ENCODE peak calls at places on chromosomes 5 and 9, in nine cellular contexts. J is SW480, R is ELR, L is gastrocnemius medialis, C is GM20000, M is GM03348, S is mesothelial cell of epicardium, Z is activated B cell treated with CpG ODN at 0.5 μM for 24 hours, U is GM04504. P is an unnamed sample.

GRCh38 chr9:16912197-16912596 is 41.7 kb upstream of the BNC2 start:
- DNase-seq in J (no peak), Z (no peak), M (no peak), S (no peak), C (no peak), R (no peak), U (no peak), L (no peak), P (no peak)

GRCh38 chr9:136791466-136792276 is 527 bp downstream of the TMEM141 start:
- DNase-seq in C (no peak), U (no peak), M (peak), L (peak), S (peak), R (peak), Z (peak), J (peak), P (no peak)

GRCh38 chr5:145988993-145989392 is 52.6 kb downstream of the SH3RF2 start:
- DNase-seq in C (no peak), Z (no peak), M (no peak), R (no peak), U (no peak), J (no peak), L (no peak), S (no peak), P (no peak)

GRCh38 chr5:169442354-169443248 is 141.0 kb upstream of the SPDL1 start:
- DNase-seq in C (no peak), L (no peak), J (no peak), Z (no peak), S (no peak), R (no peak), U (no peak), M (peak), P (no peak)

GRCh38 chr5:173204185-173204979 is 30.6 kb downstream of the NKX2-5 start:
- DNase-seq in J (no peak), S (no peak), R (peak), Z (no peak), L (no peak), C (no peak), U (no peak), M (peak), P (no peak)

GRCh38 chr9:95148121-95148520 is 169.4 kb downstream of the FANCC start:
- DNase-seq in S (no peak), Z (no peak), C (no peak), U (no peak), J (no peak), R (no peak), M (no peak), L (no peak), P (no peak)

GRCh38 chr5:44641820-44642219 is 166.9 kb upstream of the MRPS30 start:
- DNase-seq in L (no peak), J (no peak), R (no peak), S (no peak), C (no peak), U (no peak), M (no peak), Z (no peak), P (no peak)

GRCh38 chr5:15267966-15268365 is 232.0 kb upstream of the FBXL7 start:
- DNase-seq in L (no peak), M (no peak), R (no peak), S (no peak), C (no peak), J (no peak), U (no peak), Z (no peak), P (no peak)

GRCh38 chr9:87108639-87109038 is 161.3 kb upstream of the GAS1 start:
- DNase-seq in L (no peak), J (no peak), Z (no peak), S (no peak), C (no peak), R (no peak), M (no peak), U (no peak), P (no peak)

GRCh38 chr9:132486706-132487350 is 76.8 kb downstream of the CFAP77 start:
- DNase-seq in U (no peak), M (no peak), L (no peak), Z (no peak), S (no peak), R (no peak), C (no peak), J (no peak), P (no peak)

GRCh38 chr5:132019857-132020555 is 8.5 kb upstream of the ACSL6 start:
- DNase-seq in L (no peak), R (no peak), U (no peak), J (no peak), Z (no peak), M (no peak), S (no peak), C (peak), P (no peak)

GRCh38 chr5:165334186-165334585 is 1828.8 kb downstream of the MAT2B start:
- DNase-seq in R (peak), S (no peak), J (no peak), Z (no peak), L (no peak), M (peak), U (no peak), C (no peak), P (no peak)

GRCh38 chr9:8223861-8224260 is 424.3 kb upstream of the DMAC1 start:
- DNase-seq in J (no peak), M (no peak), S (no peak), U (no peak), Z (no peak), C (no peak), R (no peak), L (no peak), P (no peak)

GRCh38 chr9:114348261-114348905 is 18.7 kb downstream of the ORM2 start:
- DNase-seq in L (no peak), R (no peak), C (peak), J (no peak), U (no peak), Z (no peak), M (no peak), S (no peak), P (no peak)

GRCh38 chr9:35871514-35871913 is 1.3 kb upstream of the OR13J1 start:
- DNase-seq in J (peak), Z (no peak), C (no peak), U (no peak), S (no peak), L (no peak), R (no peak), M (no peak), P (no peak)

GRCh38 chr5:3852154-3852930 is 256.7 kb downstream of the IRX1 start:
- DNase-seq in R (no peak), S (no peak), J (no peak), Z (no peak), M (no peak), L (no peak), C (no peak), U (no peak), P (no peak)

GRCh38 chr9:78397045-78397843 is 100.3 kb downstream of the PSAT1 start:
- DNase-seq in S (no peak), C (no peak), R (no peak), Z (no peak), J (no peak), U (no peak), M (no peak), L (no peak), P (no peak)

GRCh38 chr5:115417076-115417475 is 120.6 kb upstream of the CCDC112 start:
- DNase-seq in S (no peak), M (no peak), C (no peak), L (no peak), U (no peak), Z (no peak), R (no peak), J (no peak), P (no peak)

GRCh38 chr9:79107911-79108676 is 463.7 kb upstream of the TLE4 start:
- DNase-seq in Z (no peak), R (no peak), U (no peak), C (no peak), M (no peak), L (no peak), J (no peak), S (no peak), P (no peak)

GRCh38 chr5:17218353-17219005 is 1.0 kb downstream of the BASP1 start:
- DNase-seq in S (peak), L (no peak), C (peak), Z (peak), U (peak), J (no peak), R (peak), M (peak), P (peak)

GRCh38 chr9:113794721-113795120 is 81.4 kb upstream of the ZNF618 start:
- DNase-seq in L (no peak), R (no peak), M (no peak), J (no peak), S (no peak), U (no peak), C (no peak), Z (no peak), P (no peak)

GRCh38 chr5:80925940-80926339 is 34.2 kb upstream of the RASGRF2 start:
- DNase-seq in J (no peak), S (no peak), M (no peak), Z (no peak), U (no peak), R (no peak), C (no peak), L (no peak), P (no peak)

GRCh38 chr9:134385873-134386370 is 59.7 kb downstream of the RXRA start:
- DNase-seq in S (no peak), C (no peak), J (no peak), R (no peak), L (no peak), M (no peak), U (no peak), Z (no peak), P (no peak)

GRCh38 chr5:149541893-149542292 is 9.3 kb downstream of the CSNK1A1 start:
- DNase-seq in J (no peak), L (no peak), C (no peak), Z (no peak), U (no peak), M (no peak), R (peak), S (no peak), P (no peak)

GRCh38 chr9:21591221-21592062 is 109.3 kb upstream of the IFNE start:
- DNase-seq in U (peak), S (no peak), L (peak), M (peak), J (peak), Z (no peak), C (no peak), R (peak), P (peak)

GRCh38 chr9:98057095-98057799 is 715 bp downstream of the NANS start:
- DNase-seq in U (no peak), J (peak), R (peak), M (no peak), Z (no peak), L (no peak), S (no peak), C (no peak), P (no peak)

GRCh38 chr5:8580298-8580697 is 711.4 kb downstream of the MTRR start:
- DNase-seq in S (no peak), L (no peak), Z (no peak), C (no peak), U (no peak), J (no peak), M (no peak), R (no peak), P (no peak)

GRCh38 chr5:102590467-102590866 is 91.7 kb upstream of the SLCO6A1 start:
- DNase-seq in S (no peak), J (no peak), L (no peak), M (no peak), R (no peak), Z (no peak), U (no peak), C (no peak), P (no peak)

GRCh38 chr5:14901462-14902051 is 30.0 kb upstream of the ANKH start:
- DNase-seq in L (no peak), C (no peak), M (no peak), S (no peak), R (peak), J (no peak), U (peak), Z (no peak), P (no peak)

GRCh38 chr9:128421474-128422010 is 885 bp downstream of the CERCAM start:
- DNase-seq in Z (no peak), S (no peak), J (no peak), L (no peak), U (no peak), M (peak), C (no peak), R (peak), P (no peak)

GRCh38 chr5:1192971-1193590 is 8.3 kb upstream of the SLC6A19 start:
- DNase-seq in C (no peak), Z (no peak), U (no peak), M (no peak), J (no peak), R (no peak), S (no peak), L (no peak), P (no peak)

GRCh38 chr5:81420039-81420667 is 26.2 kb upstream of the ACOT12 start:
- DNase-seq in S (no peak), M (peak), J (peak), R (peak), L (no peak), C (no peak), Z (no peak), U (peak), P (no peak)

GRCh38 chr9:34072868-34073590 is 24.3 kb upstream of the UBAP2 start:
- DNase-seq in C (no peak), R (peak), J (peak), Z (no peak), U (peak), L (peak), M (peak), S (no peak), P (no peak)

GRCh38 chr5:16863380-16864007 is 72.6 kb downstream of the MYO10 start:
- DNase-seq in S (no peak), M (no peak), Z (no peak), R (no peak), J (no peak), U (no peak), C (no peak), L (no peak), P (no peak)

GRCh38 chr5:59279979-59280378 is 613.5 kb downstream of the PDE4D start:
- DNase-seq in Z (no peak), C (no peak), S (no peak), U (no peak), R (no peak), J (no peak), L (no peak), M (no peak), P (no peak)

GRCh38 chr9:104868687-104869404 is 59.1 kb downstream of the ABCA1 start:
- DNase-seq in L (peak), C (peak), S (peak), U (no peak), Z (peak), J (peak), R (peak), M (peak), P (no peak)